ENCODE peak calls at places on chromosomes 4 and X, in seven cellular contexts. Z is K562, O is H1, F is GM12878, J is SK-N-SH, T is HCT116, M is HepG2. B is an unnamed sample.

GRCh38 chr4:128854433-128854832 is 44.9 kb downstream of the JADE1 start:
- DNase-seq in Z (no peak), O (no peak), F (no peak), J (no peak), T (no peak), M (no peak), B (no peak)

GRCh38 chr4:145623831-145624230 is 4.6 kb downstream of the MMAA start:
- DNase-seq in Z (no peak), O (no peak), F (no peak), J (no peak), T (no peak), M (no peak), B (no peak)

GRCh38 chr4:48706741-48707140 is 73.3 kb downstream of the FRYL start:
- DNase-seq in Z (no peak), O (no peak), F (no peak), J (no peak), T (no peak), M (peak; percentile 23), B (no peak)

GRCh38 chr4:126850286-126850685 is 782.5 kb upstream of the INTU start:
- DNase-seq in Z (peak; percentile 75), O (no peak), F (no peak), J (peak; percentile 1), T (peak; percentile 96), M (no peak), B (no peak)

GRCh38 chr4:40246938-40247337 is 50.1 kb downstream of the RHOH start:
- DNase-seq in Z (no peak), O (no peak), F (no peak), J (no peak), T (no peak), M (no peak), B (no peak)

GRCh38 chrX:42188730-42189129 is 265.4 kb upstream of the CASK start:
- DNase-seq in Z (no peak), O (no peak), F (no peak), J (no peak), T (no peak), M (no peak), B (no peak)

GRCh38 chr4:168994961-168995360 is 15.1 kb downstream of the CBR4 start:
- DNase-seq in Z (no peak), O (no peak), F (no peak), J (no peak), T (no peak), M (no peak), B (no peak)

GRCh38 chr4:138034871-138035270 is 207.3 kb downstream of the SLC7A11 start:
- DNase-seq in Z (no peak), O (no peak), F (no peak), J (no peak), T (no peak), M (no peak), B (no peak)

GRCh38 chr4:169222768-169223167 is 48.0 kb downstream of the SH3RF1 start:
- DNase-seq in Z (no peak), O (no peak), F (no peak), J (no peak), T (no peak), M (no peak), B (no peak)

GRCh38 chr4:86032476-86033022 is 327.3 kb downstream of the MAPK10 start:
- DNase-seq in Z (no peak), O (no peak), F (no peak), J (peak; percentile 45), T (no peak), M (no peak), B (no peak)

GRCh38 chrX:30530591-30530990 is 47.0 kb downstream of the TASL start:
- DNase-seq in Z (no peak), O (no peak), F (no peak), J (no peak), T (no peak), M (no peak), B (no peak)

GRCh38 chr4:78748361-78748760 is 27.8 kb upstream of the BMP2K start:
- DNase-seq in Z (no peak), O (no peak), F (no peak), J (no peak), T (no peak), M (no peak), B (peak; percentile 9)

GRCh38 chrX:53048169-53049126 is at the start of gene GPR173:
- DNase-seq in Z (no peak), O (peak; percentile 72), F (no peak), J (peak; percentile 85), T (no peak), M (no peak), B (peak; percentile 57)

GRCh38 chr4:85681194-85681803 is 206.3 kb downstream of the ARHGAP24 start:
- DNase-seq in Z (no peak), O (no peak), F (no peak), J (no peak), T (no peak), M (no peak), B (no peak)

GRCh38 chr4:118682928-118683327 is 2.3 kb upstream of the METTL14 start:
- DNase-seq in Z (peak; percentile 43), O (no peak), F (no peak), J (peak; percentile 49), T (no peak), M (peak; percentile 30), B (peak; percentile 72)

GRCh38 chr4:37903901-37904300 is 13.0 kb downstream of the TBC1D1 start:
- DNase-seq in Z (no peak), O (no peak), F (no peak), J (no peak), T (no peak), M (no peak), B (no peak)

GRCh38 chr4:82360298-82361177 is 13.3 kb downstream of the HNRNPD start:
- DNase-seq in Z (peak; percentile 21), O (no peak), F (no peak), J (peak; percentile 30), T (no peak), M (no peak), B (peak; percentile 70)

GRCh38 chr4:15118281-15118680 is 116.0 kb downstream of the CPEB2 start:
- DNase-seq in Z (no peak), O (no peak), F (no peak), J (no peak), T (no peak), M (peak; percentile 62), B (no peak)

GRCh38 chrX:8988456-8988855 is 45.5 kb downstream of the FAM9B start:
- DNase-seq in Z (no peak), O (no peak), F (no peak), J (no peak), T (no peak), M (peak; percentile 0), B (peak; percentile 1)

GRCh38 chr4:112633477-112634235 is 3.1 kb downstream of the ZGRF1 start:
- DNase-seq in Z (no peak), O (no peak), F (peak; percentile 17), J (peak; percentile 40), T (peak; percentile 10), M (peak; percentile 18), B (peak; percentile 67)

GRCh38 chrX:11724122-11725017 is 33.7 kb upstream of the MSL3 start:
- DNase-seq in Z (peak; percentile 25), O (no peak), F (no peak), J (peak; percentile 42), T (peak; percentile 7), M (peak; percentile 0), B (peak; percentile 21)
- TF ChIP-seq CTCF in Z (peak; percentile 74), O (peak; percentile 34), F (peak; percentile 64), J (peak; percentile 90), T (peak; percentile 60), M (peak; percentile 39), B (peak; percentile 61)

GRCh38 chr4:106273831-106274230 is 42.2 kb downstream of the TBCK start:
- DNase-seq in Z (no peak), O (no peak), F (no peak), J (no peak), T (no peak), M (no peak), B (peak; percentile 31)

GRCh38 chr4:106277140-106277680 is 38.8 kb downstream of the TBCK start:
- DNase-seq in Z (no peak), O (no peak), F (no peak), J (no peak), T (no peak), M (no peak), B (no peak)
- H3K4me2 ChIP-seq in Z (no peak overlapping the region), O (no peak overlapping the region), F (no peak overlapping the region), J (no peak overlapping the region), T (no peak overlapping the region), M (no peak overlapping the region), B (no peak overlapping the region)

GRCh38 chr4:52199574-52200338 is 148.7 kb downstream of the SPATA18 start:
- DNase-seq in Z (no peak), O (no peak), F (no peak), J (no peak), T (no peak), M (peak; percentile 10), B (no peak)
- TF ChIP-seq POLR2AphosphoS5 in Z (no peak), O (no peak), F (no peak), J (no peak), T (no peak), M (no peak), B (no peak)

DNA sequence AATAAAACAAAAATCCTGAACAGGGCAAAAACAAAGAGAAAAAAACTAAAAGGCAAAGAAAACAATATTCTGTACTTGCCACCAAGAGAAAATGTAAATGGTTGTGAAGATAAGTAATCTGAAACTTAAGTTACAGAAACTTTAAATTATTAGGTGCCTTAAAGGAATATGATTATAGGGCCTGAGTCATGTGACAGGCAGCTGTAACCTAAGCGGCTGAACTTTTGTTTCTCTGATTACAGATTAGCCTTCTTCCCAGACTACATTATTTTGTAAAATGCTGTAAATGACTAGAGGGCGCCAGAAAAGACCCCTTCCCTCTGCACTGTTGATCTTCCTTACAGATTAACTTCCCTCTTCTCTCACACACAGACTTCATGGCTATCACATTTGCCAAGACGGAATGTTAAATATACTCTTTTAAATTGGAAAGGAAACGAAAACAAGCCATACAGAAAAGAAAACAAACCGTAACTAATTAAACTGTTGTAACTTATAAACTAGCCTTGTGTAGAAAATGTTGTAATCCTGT is 96.6 kb downstream of the EVC2 start:
- DNase-seq in Z (no peak), O (no peak), F (no peak), J (no peak), T (no peak), M (no peak), B (peak; percentile 30)
- TF ChIP-seq CTCF in Z (no peak), O (peak; percentile 5), F (no peak), J (no peak), T (no peak), M (no peak), B (peak; percentile 23)

GRCh38 chr4:125390126-125390525 is 75.4 kb downstream of the FAT4 start:
- DNase-seq in Z (no peak), O (no peak), F (no peak), J (no peak), T (no peak), M (no peak), B (no peak)
- H3K4me2 ChIP-seq in Z (no peak overlapping the region), O (no peak overlapping the region), F (no peak overlapping the region), J (peak overlapping the region; percentile 47), T (no peak overlapping the region), M (no peak overlapping the region), B (no peak overlapping the region)